ENCODE peak calls at places on chromosomes 2 and 18, in eight cellular contexts. M is keratinocyte, B is H1, E is MM.1S, H is mammary epithelial cell, J is Karpas-422, U is SK-N-SH, S is fibroblast of lung. X is an unnamed sample.
A peak's percentile ranks its signal among the peaks of the same experiment; 100 is the strongest.

GRCh38 chr2:42944744-42945415 is 152.5 kb upstream of the HAAO start:
- DNase-seq in M (no peak), B (no peak), E (no peak), H (peak; percentile 59), J (peak; percentile 60), U (peak; percentile 56), S (no peak), X (peak; percentile 15)

GRCh38 chr2:20343128-20343527 is 7.5 kb downstream of the PUM2 start:
- DNase-seq in M (no peak), B (no peak), E (no peak), H (no peak), J (no peak), U (no peak), S (peak; percentile 38), X (no peak)

GRCh38 chr2:175097297-175097696 is 70.7 kb downstream of the ATF2 start:
- DNase-seq in M (no peak), B (no peak), E (no peak), H (no peak), J (no peak), U (no peak), S (peak; percentile 90), X (no peak)

GRCh38 chr2:158460632-158461297 is 4.0 kb downstream of the PKP4 start:
- DNase-seq in M (no peak), B (no peak), E (no peak), H (peak; percentile 38), J (no peak), U (no peak), S (no peak), X (no peak)

GRCh38 chr2:147099845-147100244 is 745.0 kb upstream of the ACVR2A start:
- DNase-seq in M (peak; percentile 28), B (no peak), E (no peak), H (peak; percentile 64), J (no peak), U (no peak), S (no peak), X (no peak)

GRCh38 chr2:191006297-191006696 is 7.7 kb downstream of the STAT1 start:
- DNase-seq in M (no peak), B (no peak), E (no peak), H (no peak), J (no peak), U (no peak), S (no peak), X (no peak)

GRCh38 chr2:184597571-184597980 is 753 bp upstream of the ZNF804A start:
- DNase-seq in M (no peak), B (peak; percentile 49), E (peak; percentile 29), H (no peak), J (peak; percentile 84), U (peak; percentile 49), S (peak; percentile 71), X (peak; percentile 26)

GRCh38 chr2:240464514-240465241 is 29.2 kb downstream of the GPC1 start:
- DNase-seq in M (no peak), B (no peak), E (no peak), H (no peak), J (no peak), U (peak; percentile 8), S (no peak), X (no peak)

GRCh38 chr2:8551622-8552074 is 130.2 kb upstream of the ID2 start:
- DNase-seq in M (no peak), B (no peak), E (no peak), H (no peak), J (no peak), U (no peak), S (no peak), X (no peak)

DNA sequence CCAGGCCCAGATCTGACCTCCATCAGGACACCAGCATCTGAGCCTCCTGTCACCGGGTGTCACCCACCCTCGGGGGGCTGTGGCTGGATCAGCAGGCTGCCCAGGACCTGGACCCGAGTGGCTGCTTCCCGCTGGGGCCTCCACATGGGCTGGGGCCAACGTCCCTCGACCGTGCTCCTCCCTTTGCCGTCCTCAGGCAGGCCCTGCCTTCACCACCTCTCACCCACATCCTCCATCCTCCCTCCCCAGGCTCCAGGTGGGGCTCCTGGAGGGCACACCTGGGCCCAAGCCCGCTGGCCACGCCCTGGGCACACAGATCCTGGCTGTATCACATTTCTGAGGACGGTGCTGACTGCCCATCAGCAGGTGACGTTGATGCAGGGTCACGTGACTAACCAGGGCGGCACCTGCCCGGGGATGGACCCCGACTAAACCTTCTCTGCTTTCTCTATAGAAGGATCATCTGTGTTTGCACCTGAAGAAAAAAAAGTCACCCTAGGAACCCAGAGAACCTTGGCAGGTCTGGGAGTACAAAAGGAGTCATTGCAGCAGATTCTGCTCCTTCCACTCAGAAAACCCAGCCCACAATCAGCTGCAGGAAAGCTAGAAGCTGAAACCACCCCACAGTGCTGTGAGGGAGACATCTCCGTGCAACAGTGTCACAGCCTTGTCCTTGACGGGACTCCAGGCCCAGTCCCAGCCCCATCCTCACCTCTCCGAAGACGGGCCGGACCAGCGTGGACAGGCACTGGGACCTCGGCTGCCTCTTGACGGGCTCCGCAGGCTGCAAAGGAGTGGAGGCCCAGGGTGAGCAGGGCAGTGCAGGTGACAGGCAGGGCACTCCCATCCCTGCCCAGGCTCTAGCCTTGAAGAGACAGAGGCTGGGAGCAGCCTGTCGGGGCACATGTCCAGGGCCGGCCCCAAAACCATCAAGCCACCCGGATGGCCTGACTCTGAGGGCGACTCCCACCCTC is 11.2 kb downstream of the STK25 start:
- DNase-seq in M (no peak), B (no peak), E (no peak), H (no peak), J (no peak), U (no peak), S (no peak), X (no peak)
- H3K4me3 ChIP-seq in M (no peak overlapping the region), B (no peak overlapping the region), E (no peak overlapping the region), H (no peak overlapping the region), J (no peak overlapping the region), U (no peak overlapping the region), S (no peak overlapping the region), X (no peak overlapping the region)

DNA sequence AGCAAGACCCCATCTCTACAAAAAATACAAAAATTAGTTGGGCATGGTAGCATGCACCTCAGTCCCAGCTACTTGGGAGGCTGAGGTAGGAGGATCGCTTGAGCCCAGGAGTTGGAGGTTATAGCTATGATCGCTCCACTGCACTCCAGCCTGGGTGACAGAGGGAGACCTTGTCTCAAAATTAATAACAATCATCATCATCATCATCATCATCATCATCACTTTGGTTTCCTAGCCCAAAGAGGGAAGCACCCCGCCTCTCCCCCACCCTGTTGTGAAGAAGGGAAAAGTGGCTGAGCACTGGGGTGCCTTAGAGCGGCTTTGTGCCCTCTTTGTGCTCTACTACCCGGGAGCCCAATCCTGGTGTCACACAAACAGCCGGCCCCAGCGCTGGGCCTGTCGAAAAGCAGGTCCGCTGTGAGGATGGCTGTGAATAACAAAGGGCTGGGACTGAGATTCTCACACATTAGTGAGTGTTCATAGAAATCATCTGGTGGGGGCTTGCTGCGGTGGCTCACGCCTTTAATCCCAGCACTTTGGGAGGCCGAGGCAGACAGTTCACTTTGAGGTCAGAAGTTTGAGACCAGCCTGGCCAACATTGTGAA is 42.6 kb upstream of the ASXL2 start:
- DNase-seq in M (no peak), B (no peak), E (no peak), H (no peak), J (no peak), U (no peak), S (no peak), X (no peak)
- H3K4me1 ChIP-seq in M (no peaks in the 10 kb centered on the region), B (no peaks in the 10 kb centered on the region), E (peaks cover 11% of the 10 kb centered on the region), H (no peaks in the 10 kb centered on the region), J (no peaks in the 10 kb centered on the region), U (no peaks in the 10 kb centered on the region), S (peaks cover 3% of the 10 kb centered on the region), X (no peaks in the 10 kb centered on the region)

GRCh38 chr2:150544731-150545130 is 57.3 kb upstream of the RND3 start:
- DNase-seq in M (no peak), B (no peak), E (no peak), H (no peak), J (no peak), U (no peak), S (no peak), X (no peak)
- H2AFZ ChIP-seq in M (no peak overlapping the region), B (no peak overlapping the region), E (no peak overlapping the region), H (no peak overlapping the region), J (no peak overlapping the region), U (no peak overlapping the region), S (no peak overlapping the region), X (no peak overlapping the region)

GRCh38 chr2:216535454-216535995 is 36.9 kb downstream of the RPL37A start:
- DNase-seq in M (no peak), B (no peak), E (no peak), H (peak; percentile 71), J (no peak), U (no peak), S (peak; percentile 88), X (no peak)
- H3K4me3 ChIP-seq in M (peak overlapping the region; percentile 26), B (no peak overlapping the region), E (no peak overlapping the region), H (no peak overlapping the region), J (no peak overlapping the region), U (no peak overlapping the region), S (no peak overlapping the region), X (no peak overlapping the region)

DNA sequence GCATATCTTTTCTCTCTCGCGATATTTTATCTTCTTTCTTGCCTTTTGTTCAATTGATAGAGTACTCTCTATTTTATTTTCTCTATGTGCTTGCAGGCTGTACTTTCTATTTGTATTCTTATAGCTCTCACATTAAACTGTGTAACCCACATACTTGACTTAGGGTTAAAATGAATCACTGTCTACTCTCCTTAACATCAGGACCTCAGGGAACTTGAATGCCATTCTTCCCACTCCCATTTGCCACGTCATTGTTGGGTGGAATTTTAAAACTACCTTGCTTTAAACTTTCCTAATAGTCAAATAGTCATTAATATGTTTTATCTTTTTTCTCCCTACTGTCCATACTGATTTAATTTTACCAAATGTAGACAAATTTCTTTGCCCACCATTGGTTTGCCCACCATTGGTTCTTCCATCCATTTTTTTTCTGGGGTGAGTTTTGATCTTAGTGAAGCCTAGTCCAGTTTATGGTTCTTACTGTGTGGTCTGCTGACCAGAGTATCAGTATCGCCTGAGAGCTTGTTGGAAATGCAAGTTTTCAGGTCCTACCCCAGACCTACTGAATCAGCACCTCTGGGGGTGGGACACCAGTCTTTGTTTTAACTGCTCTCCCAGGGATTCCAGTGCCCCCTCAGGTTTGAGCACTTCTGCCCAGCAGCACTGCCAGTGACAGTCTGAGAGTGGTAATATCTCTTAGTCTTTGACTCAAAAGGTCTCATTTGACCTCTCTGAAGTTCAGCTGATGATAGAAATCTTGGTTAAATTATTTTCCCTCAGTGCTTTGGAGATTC is 269.5 kb downstream of the ALPK2 start:
- DNase-seq in M (no peak), B (no peak), E (no peak), H (peak; percentile 79), J (no peak), U (no peak), S (no peak), X (no peak)
- H3K4me1 ChIP-seq in M (peaks cover 4% of the 10 kb centered on the region), B (no peaks in the 10 kb centered on the region), E (no peaks in the 10 kb centered on the region), H (peaks cover 38% of the 10 kb centered on the region), J (no peaks in the 10 kb centered on the region), U (peaks cover 14% of the 10 kb centered on the region), S (peaks cover 17% of the 10 kb centered on the region), X (no peaks in the 10 kb centered on the region)

GRCh38 chr2:10434885-10435419 is 13.2 kb downstream of the ODC1 start:
- DNase-seq in M (no peak), B (peak; percentile 93), E (peak; percentile 74), H (peak; percentile 41), J (peak; percentile 93), U (peak; percentile 99), S (peak; percentile 58), X (peak; percentile 43)
- H2AFZ ChIP-seq in M (no peak overlapping the region), B (no peak overlapping the region), E (peak overlapping the region; percentile 42), H (no peak overlapping the region), J (no peak overlapping the region), U (no peak overlapping the region), S (no peak overlapping the region), X (no peak overlapping the region)

X was measured in HCT116.